ENCODE peak calls at places on chromosomes 3 and 15, in five cellular contexts. Q is mucosa of gallbladder; W is stimulated activated CD4-positive, alpha-beta T cell treated with anti-CD3 and anti-CD28 coated beads, Interleukin-4, amount 100 ng/mL, for 1 hour; E is RWPE1; V is M059J. I is an unnamed sample.

GRCh38 chr3:69249001-69249400 is 126.6 kb upstream of the LMOD3 start:
- DNase-seq in V (no peak), E (no peak), W (no peak), Q (no peak), I (no peak)

GRCh38 chr3:197847866-197848401 is 56.9 kb downstream of the LRCH3 start:
- DNase-seq in Q (no peak), W (no peak), E (peak), V (peak), I (peak)

GRCh38 chr15:87038404-87038803 is 958.7 kb downstream of the AGBL1 start:
- DNase-seq in E (no peak), Q (no peak), W (no peak), V (peak), I (no peak)

GRCh38 chr15:67981118-67981685 is 72.9 kb upstream of the PIAS1 start:
- DNase-seq in W (no peak), Q (no peak), V (no peak), E (no peak), I (no peak)

GRCh38 chr3:158847466-158847849 is 45.6 kb downstream of the MFSD1 start:
- DNase-seq in W (no peak), E (no peak), V (peak), Q (no peak), I (peak)

GRCh38 chr3:105315157-105315556 is 51.6 kb upstream of the ALCAM start:
- DNase-seq in V (no peak), W (no peak), E (no peak), Q (no peak), I (no peak)

GRCh38 chr3:64318001-64318400 is 92.7 kb upstream of the PRICKLE2 start:
- DNase-seq in V (peak), Q (no peak), W (no peak), E (no peak), I (peak)

GRCh38 chr3:125587039-125587664 is 8.1 kb downstream of the OSBPL11 start:
- DNase-seq in W (no peak), V (peak), Q (no peak), E (no peak), I (no peak)

GRCh38 chr3:16048435-16049318 is 125.8 kb upstream of the GALNT15 start:
- DNase-seq in V (peak), E (peak), Q (peak), W (peak), I (peak)

GRCh38 chr3:116256843-116257485 is 188.3 kb downstream of the LSAMP start:
- DNase-seq in W (no peak), V (no peak), E (no peak), Q (no peak), I (no peak)

GRCh38 chr3:26058774-26059455 is 269.0 kb downstream of the OXSM start:
- DNase-seq in E (no peak), Q (no peak), W (no peak), V (no peak), I (no peak)